ENCODE peak calls at places on chromosomes 2 and 18, in eight cellular contexts. Z is tibial artery; U is NCI-H82; C is stimulated activated CD4-positive, alpha-beta T cell treated with anti-CD3 and anti-CD28 coated beads, Interleukin-2, amount 100 ng/mL, for 48 hours; X is lung; W is activated CD8-positive, alpha-beta memory T cell treated with anti-CD3 and anti-CD28 coated beads, Interleukin-2, amount 50 U/mL, for 48 hours; D is right atrium auricular region; T is DMS53. R is an unnamed sample.

GRCh38 chr2:238282861-238283738 is 5.3 kb downstream of the PER2 start:
- DNase-seq in Z (no peak), X (no peak), U (no peak), T (no peak), D (no peak), C (no peak), W (no peak), R (no peak)

GRCh38 chr2:10097352-10098148 is 17.3 kb upstream of the CYS1 start:
- DNase-seq in X (peak; percentile 52), T (peak; percentile 76), D (peak; percentile 73), Z (peak; percentile 64), W (peak; percentile 71), U (peak; percentile 89), C (no peak), R (peak; percentile 20)

GRCh38 chr2:54927751-54928615 is 122.3 kb downstream of the RTN4 start:
- DNase-seq in T (no peak), U (no peak), C (no peak), W (no peak), D (no peak), Z (no peak), X (no peak), R (no peak)

GRCh38 chr2:25292408-25292807 is 49.3 kb downstream of the DNMT3A start:
- DNase-seq in X (no peak), U (peak; percentile 79), Z (no peak), W (no peak), D (no peak), C (no peak), T (no peak), R (no peak)

GRCh38 chr2:133377021-133377481 is 191.2 kb downstream of the NCKAP5 start:
- DNase-seq in C (no peak), Z (no peak), W (no peak), T (no peak), X (no peak), D (no peak), U (no peak), R (no peak)

GRCh38 chr2:102592601-102593000 is 26.8 kb upstream of the SLC9A2 start:
- DNase-seq in T (peak; percentile 66), D (no peak), W (no peak), U (no peak), C (peak; percentile 38), Z (no peak), X (no peak), R (no peak)

GRCh38 chr2:25222475-25223121 is 54.2 kb upstream of the POMC start:
- DNase-seq in C (no peak), D (no peak), Z (no peak), T (no peak), X (no peak), W (no peak), U (no peak), R (no peak)

GRCh38 chr2:189899101-189899500 is 114.9 kb downstream of the PMS1 start:
- DNase-seq in D (no peak), X (no peak), Z (no peak), U (no peak), W (no peak), C (no peak), T (no peak), R (no peak)

GRCh38 chr18:9665311-9665710 is 42.8 kb upstream of the RAB31 start:
- DNase-seq in D (no peak), Z (no peak), U (no peak), X (no peak), C (no peak), T (no peak), W (no peak), R (no peak)

GRCh38 chr2:190791983-190792575 is 88.5 kb upstream of the GLS start:
- DNase-seq in X (no peak), W (no peak), U (no peak), D (no peak), C (no peak), T (no peak), Z (no peak), R (no peak)

GRCh38 chr18:74241970-74242369 is 49.8 kb downstream of the CYB5A start:
- DNase-seq in X (no peak), Z (no peak), U (no peak), W (no peak), T (no peak), C (no peak), D (no peak), R (no peak)

GRCh38 chr18:22108674-22109073 is 60.7 kb upstream of the GATA6 start:
- DNase-seq in U (peak; percentile 67), C (no peak), W (no peak), Z (no peak), X (no peak), T (peak; percentile 52), D (no peak), R (no peak)